ENCODE peak calls at places on chromosomes 1 and 21, in four cellular contexts. T, U, B and K are unnamed samples.

GRCh38 chr1:39919545-39919944 is 17.8 kb upstream of the MYCL start:
- DNase-seq in U (no peak), T (peak), B (peak), K (no peak)

GRCh38 chr1:164561007-164561406 is 2.0 kb downstream of the PBX1 start:
- DNase-seq in B (no peak), U (no peak), T (no peak), K (no peak)

GRCh38 chr1:198495635-198496034 is 44.8 kb downstream of the ATP6V1G3 start:
- DNase-seq in T (no peak), B (no peak), U (no peak), K (no peak)

GRCh38 chr1:12014141-12014981 is 4.9 kb upstream of the MIIP start:
- DNase-seq in B (peak), T (no peak), U (no peak), K (no peak)

GRCh38 chr1:10867914-10868598 is 71.6 kb upstream of the CASZ1 start:
- DNase-seq in T (no peak), B (no peak), U (no peak), K (no peak)

GRCh38 chr1:237799762-237800474 is 90.8 kb downstream of the ZP4 start:
- DNase-seq in T (no peak), U (no peak), B (peak), K (peak)

GRCh38 chr1:42713293-42713692 is 26.7 kb downstream of the CLDN19 start:
- DNase-seq in T (no peak), U (no peak), B (no peak), K (no peak)

GRCh38 chr1:5908461-5909375 is 83.5 kb downstream of the NPHP4 start:
- DNase-seq in T (no peak), B (no peak), U (no peak), K (no peak)

GRCh38 chr1:171783816-171784530 is 2.5 kb downstream of the METTL13 start:
- DNase-seq in T (no peak), U (no peak), B (no peak), K (no peak)

GRCh38 chr21:27725916-27726315 is 759.0 kb upstream of the ADAMTS5 start:
- DNase-seq in T (no peak), B (no peak), U (no peak), K (no peak)

GRCh38 chr1:225860860-225861441 is 21.2 kb downstream of the TMEM63A start:
- DNase-seq in T (no peak), B (no peak), U (no peak), K (no peak)